ENCODE peak calls at places on chromosomes 4 and X, in five cellular contexts. H, F, X, G and K are unnamed samples.

GRCh38 chr4:153362184-153362583 is 17.7 kb downstream of the MND1 start:
- DNase-seq in F (no peak), H (no peak), X (no peak), G (no peak), K (peak)

GRCh38 chr4:68368566-68369473 is 18.9 kb upstream of the YTHDC1 start:
- DNase-seq in X (no peak), F (no peak), G (no peak), H (no peak), K (no peak)

GRCh38 chr4:20687894-20688293 is 12.4 kb upstream of the PACRGL start:
- DNase-seq in X (no peak), H (no peak), F (no peak), G (no peak), K (no peak)

GRCh38 chrX:81195712-81196111 is 6.0 kb downstream of the HMGN5 start:
- DNase-seq in G (peak), F (peak), X (peak), H (peak), K (peak)

GRCh38 chr4:168408620-168409019 is 71.7 kb downstream of the DDX60L start:
- DNase-seq in H (peak), G (peak), F (no peak), X (no peak), K (no peak)

GRCh38 chr4:37822220-37822619 is 4.3 kb upstream of the PGM2 start:
- DNase-seq in G (no peak), F (peak), H (no peak), X (no peak), K (no peak)

GRCh38 chr4:1039493-1040343 is 28.3 kb downstream of the FGFRL1 start:
- DNase-seq in X (peak), H (no peak), F (no peak), G (no peak), K (no peak)

GRCh38 chr4:145945431-145946155 is 7.0 kb upstream of the ZNF827 start:
- DNase-seq in G (no peak), X (no peak), F (no peak), H (no peak), K (no peak)

GRCh38 chr4:98662619-98663225 is 4.3 kb upstream of the TSPAN5 start:
- DNase-seq in G (no peak), H (no peak), X (no peak), F (no peak), K (peak)

GRCh38 chr4:82352825-82353370 is 20.9 kb downstream of the HNRNPD start:
- DNase-seq in X (no peak), G (no peak), F (no peak), H (no peak), K (no peak)
- TF ChIP-seq POLR2A in X (no peak), G (no peak), F (no peak), H (no peak), K (no peak)

GRCh38 chrX:71111851-71112468 is 583 bp upstream of the IL2RG start:
- DNase-seq in H (no peak), X (no peak), F (no peak), G (no peak), K (no peak)

GRCh38 chrX:71107245-71107644 is 705 bp upstream of the CXorf65 start:
- DNase-seq in X (no peak), G (no peak), F (no peak), H (no peak), K (no peak)

GRCh38 chrX:71106427-71106826 is at the start of gene CXorf65:
- DNase-seq in H (no peak), G (no peak), F (no peak), X (no peak), K (peak)

GRCh38 chrX:71107762-71108360 is 1.3 kb upstream of the CXorf65 start:
- DNase-seq in H (no peak), X (no peak), F (no peak), G (no peak), K (peak)

DNA sequence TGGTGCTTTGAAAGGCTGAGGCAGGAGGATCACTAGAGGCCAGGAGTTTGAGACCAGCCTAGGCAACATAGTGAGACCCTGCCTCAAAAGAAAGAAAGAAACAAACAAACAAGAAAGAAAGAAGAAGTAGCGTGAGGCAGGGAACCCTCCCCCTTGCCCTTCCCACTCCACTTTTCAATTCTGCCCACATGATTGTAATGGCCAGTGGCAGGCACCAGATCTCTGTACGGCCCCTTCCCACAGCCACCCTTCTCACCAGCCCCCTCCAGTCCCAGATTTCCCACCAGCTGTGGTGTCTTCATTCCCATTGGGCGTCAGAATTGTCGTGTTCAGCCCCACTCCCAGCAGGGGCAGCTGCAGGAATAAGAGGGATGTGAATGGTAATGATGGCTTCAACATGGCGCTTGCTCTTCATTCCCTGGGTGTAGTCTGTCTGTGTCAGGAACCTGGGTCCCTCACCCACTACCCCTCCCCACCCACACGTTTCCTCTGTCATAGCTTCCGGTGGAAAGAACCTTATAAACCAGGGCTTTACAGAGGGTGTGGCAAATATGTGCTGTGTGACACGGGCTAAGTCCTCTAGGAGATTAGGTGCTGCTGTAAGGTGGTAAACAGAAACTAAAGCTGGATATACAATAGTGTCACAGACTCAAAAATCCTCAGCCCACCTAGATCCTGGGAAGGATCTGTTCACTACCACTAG is at the start of gene IL2RG:
- DNase-seq in X (no peak), G (no peak), F (peak), H (no peak), K (peak)
- TF ChIP-seq POLR2A in X (peak), G (no peak), F (peak), H (no peak), K (peak)

GRCh38 chr4:156971623-156972369 is at the start of gene PDGFC:
- DNase-seq in X (peak), H (peak), G (no peak), F (peak), K (peak)
- TF ChIP-seq POLR2A in X (peak), H (no peak), G (peak), F (peak), K (peak)

GRCh38 chr4:77074961-77075855 is 581 bp downstream of the CCNI start:
- DNase-seq in H (peak), F (peak), X (peak), G (no peak), K (peak)
- TF ChIP-seq POLR2A in H (no peak), F (peak), X (no peak), G (no peak), K (no peak)

DNA sequence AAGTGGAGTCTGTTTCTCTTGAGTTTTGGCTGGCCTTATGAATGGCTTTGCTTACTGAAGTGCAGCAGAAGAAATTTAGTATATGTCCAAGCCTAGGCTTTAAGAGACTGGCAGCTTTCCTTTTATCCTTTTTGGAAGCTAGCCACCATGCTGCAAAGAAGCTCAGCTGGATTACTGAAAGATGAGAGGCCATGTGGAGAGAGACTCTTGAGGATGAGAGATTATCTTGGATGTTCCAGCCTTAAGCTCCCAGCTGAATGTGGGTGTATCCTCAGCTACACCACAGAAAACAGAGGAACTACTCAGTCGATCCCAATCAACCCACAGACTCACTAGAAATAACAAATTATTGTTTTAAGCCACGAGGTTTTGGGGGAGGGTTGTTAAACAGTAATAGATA is 12.5 kb downstream of the CCNG2 start:
- DNase-seq in X (no peak), H (no peak), F (no peak), G (no peak), K (no peak)
- TF ChIP-seq POLR2A in X (no peak), H (no peak), F (no peak), G (no peak), K (no peak)

GRCh38 chrX:147828719-147829118 is 83.0 kb upstream of the FMR1 start:
- DNase-seq in H (no peak), G (no peak), F (no peak), X (no peak), K (no peak)
- TF ChIP-seq POLR2A in H (no peak), G (no peak), F (no peak), X (no peak), K (no peak)

DNA sequence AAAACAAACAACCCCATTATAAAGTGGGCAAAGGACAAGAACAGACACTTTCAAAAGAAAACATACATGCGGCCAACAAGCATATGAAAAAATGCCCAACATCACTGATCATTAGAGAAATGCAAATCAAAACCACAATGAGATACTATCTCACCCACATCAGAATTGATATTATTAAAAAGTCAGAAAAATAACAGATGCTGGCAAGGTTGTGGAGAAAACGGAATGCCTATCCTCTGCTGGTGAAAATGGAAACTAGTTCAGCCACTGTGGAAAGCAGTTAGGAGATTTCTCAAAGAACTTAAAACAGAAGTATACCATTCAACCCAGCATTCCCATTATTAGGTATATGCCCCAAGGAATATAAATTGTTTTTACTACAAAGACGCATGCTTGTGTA is 112.5 kb downstream of the JADE1 start:
- DNase-seq in G (no peak), F (no peak), X (no peak), H (no peak), K (no peak)
- TF ChIP-seq POLR2A in G (no peak), F (no peak), X (no peak), H (no peak), K (no peak)

DNA sequence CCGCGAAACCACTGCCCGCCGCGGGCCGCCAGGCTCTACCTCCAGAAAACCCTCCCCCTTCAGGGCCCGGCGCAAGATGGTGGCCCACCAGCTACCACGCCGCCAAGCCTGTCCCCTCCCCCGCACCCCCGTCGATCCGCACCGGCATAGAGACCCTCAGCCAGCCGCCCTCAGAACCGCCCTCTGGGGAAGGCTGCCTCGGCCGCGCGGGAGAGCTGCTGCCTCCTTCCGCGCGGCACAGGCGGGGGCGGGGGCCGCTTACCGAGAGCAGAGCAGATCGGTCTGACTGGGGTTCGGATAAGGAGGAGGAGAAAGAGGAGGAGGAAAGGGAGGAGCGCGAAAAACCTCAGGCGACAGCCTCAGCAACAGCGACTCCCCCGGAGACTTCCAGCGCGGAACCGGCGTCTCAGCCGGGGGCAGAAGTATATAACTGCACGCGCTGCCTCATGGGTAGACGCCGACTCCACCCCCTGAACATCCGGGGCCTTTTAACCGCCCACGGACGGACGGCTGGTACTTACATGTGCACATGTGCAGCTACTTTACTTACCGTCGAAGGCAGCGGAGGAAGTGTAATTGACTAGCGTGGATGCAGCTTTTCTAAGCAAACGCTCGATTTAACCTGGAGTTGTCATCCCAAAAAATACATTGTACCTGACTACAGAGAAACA is at the start of gene ZNF280C:
- DNase-seq in H (peak), F (peak), G (peak), X (peak), K (peak)
- TF ChIP-seq POLR2A in H (peak), F (peak), G (peak), X (peak), K (peak)

GRCh38 chrX:135520553-135521404 is at the start of gene INTS6L:
- DNase-seq in G (peak), F (peak), X (peak), H (peak), K (peak)
- TF ChIP-seq POLR2A in G (peak), F (peak), X (peak), H (peak), K (peak)

DNA sequence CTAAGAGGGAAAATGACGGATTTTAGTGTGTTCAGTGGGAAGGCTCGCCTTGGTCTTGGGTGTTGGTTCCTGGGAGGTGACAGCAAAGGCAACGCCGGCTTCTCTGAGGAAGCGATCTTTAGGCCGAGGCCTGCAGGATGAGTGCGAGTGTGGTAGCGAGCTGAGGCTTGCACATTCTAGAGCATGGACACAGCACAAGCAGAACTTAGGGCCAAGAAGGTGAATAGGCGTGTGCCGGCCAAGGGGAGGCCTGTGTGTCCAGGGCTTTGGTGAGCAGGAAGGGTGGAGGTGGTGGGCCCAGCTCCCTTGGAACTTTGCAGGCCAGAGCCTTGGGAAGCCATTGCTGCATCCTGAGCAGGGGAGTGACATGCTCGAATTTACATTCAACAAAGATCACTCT is 67.9 kb downstream of the TNIP2 start:
- DNase-seq in G (no peak), X (no peak), F (no peak), H (no peak), K (no peak)
- TF ChIP-seq POLR2A in G (no peak), X (no peak), F (no peak), H (no peak), K (no peak)